ENCODE peak calls at places on chromosomes 5 and 9, in nine cellular contexts. F is sigmoid colon, G is tibial artery, V is lung, L is endodermal cell, Y is A549, R is astrocyte of the spinal cord, O is IMR-90, C is AG09309. X is an unnamed sample.

GRCh38 chr5:73754254-73754653 is 128.3 kb downstream of the ARHGEF28 start:
- DNase-seq in F (no peak), G (no peak), V (no peak), L (no peak), Y (no peak), R (no peak), O (no peak), C (no peak), X (no peak)

GRCh38 chr5:90626493-90626892 is 67.9 kb downstream of the ADGRV1 start:
- DNase-seq in F (no peak), G (no peak), V (no peak), L (no peak), Y (no peak), R (no peak), O (no peak), C (no peak), X (no peak)

GRCh38 chr5:74326571-74327338 is 313.8 kb downstream of the ENC1 start:
- DNase-seq in F (no peak), G (no peak), V (no peak), L (no peak), Y (peak), R (peak), O (peak), C (peak), X (peak)

GRCh38 chr5:181058786-181059296 is 18.8 kb downstream of the BTNL9 start:
- DNase-seq in F (no peak), G (no peak), V (no peak), L (peak), Y (no peak), R (no peak), O (no peak), C (no peak), X (no peak)

GRCh38 chr5:127705120-127705892 is 2.1 kb downstream of the CCDC192 start:
- DNase-seq in F (no peak), G (no peak), V (no peak), L (no peak), Y (peak), R (peak), O (peak), C (peak), X (peak)

GRCh38 chr9:70403166-70403565 is 11.3 kb downstream of the KLF9 start:
- DNase-seq in F (peak), G (no peak), V (no peak), L (no peak), Y (no peak), R (no peak), O (no peak), C (no peak), X (no peak)

GRCh38 chr5:5066276-5067186 is 73.6 kb upstream of the ADAMTS16 start:
- DNase-seq in F (no peak), G (no peak), V (no peak), L (no peak), Y (no peak), R (peak), O (no peak), C (no peak), X (no peak)

GRCh38 chr5:64074533-64074932 is 91.1 kb upstream of the RNF180 start:
- DNase-seq in F (no peak), G (no peak), V (no peak), L (peak), Y (peak), R (peak), O (peak), C (peak), X (peak)

GRCh38 chr5:151926186-151926585 is 1.5 kb upstream of the GLRA1 start:
- DNase-seq in F (no peak), G (no peak), V (no peak), L (no peak), Y (no peak), R (no peak), O (no peak), C (no peak), X (no peak)

GRCh38 chr9:36665921-36666429 is 93.3 kb downstream of the MELK start:
- DNase-seq in F (no peak), G (no peak), V (no peak), L (no peak), Y (no peak), R (peak), O (peak), C (no peak), X (no peak)

GRCh38 chr5:128491291-128491690 is 46.8 kb downstream of the FBN2 start:
- DNase-seq in F (no peak), G (no peak), V (no peak), L (no peak), Y (no peak), R (no peak), O (peak), C (no peak), X (peak)

GRCh38 chr5:12316812-12317211 is 412.6 kb upstream of the CTNND2 start:
- DNase-seq in F (no peak), G (no peak), V (no peak), L (no peak), Y (no peak), R (no peak), O (no peak), C (no peak), X (no peak)

GRCh38 chr5:107425541-107426031 is 245.2 kb downstream of the EFNA5 start:
- DNase-seq in F (no peak), G (no peak), V (no peak), L (no peak), Y (peak), R (peak), O (peak), C (peak), X (peak)

GRCh38 chr9:13165956-13166355 is 113.5 kb downstream of the MPDZ start:
- DNase-seq in F (no peak), G (no peak), V (no peak), L (no peak), Y (no peak), R (no peak), O (no peak), C (no peak), X (no peak)

GRCh38 chr9:115643948-115644727 is 509.5 kb upstream of the PAPPA start:
- DNase-seq in F (no peak), G (no peak), V (no peak), L (no peak), Y (no peak), R (no peak), O (no peak), C (no peak), X (peak)

GRCh38 chr5:34762321-34762871 is 76.6 kb upstream of the TTC23L start:
- DNase-seq in F (no peak), G (no peak), V (no peak), L (no peak), Y (no peak), R (peak), O (peak), C (peak), X (no peak)

GRCh38 chr5:179916523-179916922 is 8.8 kb upstream of the TBC1D9B start:
- DNase-seq in F (no peak), G (no peak), V (no peak), L (peak), Y (no peak), R (no peak), O (no peak), C (no peak), X (no peak)

GRCh38 chr9:92501671-92502393 is 19.5 kb upstream of the ASPN start:
- DNase-seq in F (peak), G (peak), V (no peak), L (peak), Y (peak), R (no peak), O (peak), C (peak), X (no peak)

GRCh38 chr9:83935276-83935890 is 14.2 kb upstream of the KIF27 start:
- DNase-seq in F (no peak), G (no peak), V (no peak), L (no peak), Y (no peak), R (peak), O (peak), C (peak), X (peak)

GRCh38 chr9:1051286-1052118 is 1.3 kb downstream of the DMRT2 start:
- DNase-seq in F (no peak), G (no peak), V (no peak), L (peak), Y (peak), R (no peak), O (no peak), C (no peak), X (no peak)

GRCh38 chr5:91280062-91280941 is 102.8 kb downstream of the ARRDC3 start:
- DNase-seq in F (peak), G (peak), V (peak), L (peak), Y (peak), R (peak), O (peak), C (peak), X (peak)

GRCh38 chr5:78698218-78698751 is 49.7 kb upstream of the LHFPL2 start:
- DNase-seq in F (peak), G (peak), V (no peak), L (no peak), Y (no peak), R (peak), O (peak), C (no peak), X (no peak)

GRCh38 chr5:140345919-140346347 is 470 bp downstream of the HBEGF start:
- DNase-seq in F (peak), G (peak), V (peak), L (peak), Y (peak), R (peak), O (peak), C (no peak), X (no peak)

GRCh38 chr5:83172011-83172410 is 94.7 kb downstream of the XRCC4 start:
- DNase-seq in F (no peak), G (no peak), V (no peak), L (no peak), Y (no peak), R (no peak), O (no peak), C (no peak), X (no peak)

GRCh38 chr5:59125961-59126360 is 543.1 kb downstream of the RAB3C start:
- DNase-seq in F (no peak), G (no peak), V (no peak), L (no peak), Y (no peak), R (peak), O (no peak), C (no peak), X (no peak)
- H3K4me3 ChIP-seq in F (peak), G (no peak), V (no peak), L (no peak), Y (peak), R (no peak), O (no peak), C (no peak), X (no peak)

DNA sequence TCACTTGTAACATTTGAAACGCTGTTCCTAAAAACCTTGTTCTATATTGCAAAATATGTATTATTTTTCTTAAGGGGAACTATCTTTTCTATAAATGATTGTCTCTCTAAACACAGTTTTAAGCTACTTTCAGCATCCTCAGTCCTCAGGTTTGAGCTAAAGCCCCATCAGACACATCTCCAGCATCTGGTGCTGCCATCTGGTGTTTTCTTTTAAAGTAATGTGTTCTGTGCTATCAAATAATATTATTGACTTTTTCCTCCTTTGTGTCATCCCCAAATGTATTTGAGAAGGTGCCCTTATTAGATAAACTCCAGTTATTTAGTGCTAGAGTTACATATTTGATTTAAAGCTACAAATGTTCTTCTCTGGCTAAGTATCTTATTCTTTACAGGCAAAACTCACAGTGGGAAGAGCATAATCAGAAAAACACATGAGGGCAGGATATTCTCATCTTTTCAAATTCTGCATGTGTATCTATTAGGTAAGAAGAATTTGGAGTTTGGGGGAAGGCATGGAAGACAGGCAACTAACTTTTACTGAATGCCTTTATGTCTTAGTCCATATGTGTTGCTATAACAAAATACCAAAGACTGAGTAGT is 27.5 kb downstream of the ZNF474 start:
- DNase-seq in F (no peak), G (no peak), V (no peak), L (no peak), Y (peak), R (peak), O (peak), C (no peak), X (no peak)
- TF ChIP-seq CTCF in F (peak), G (peak), V (no peak), L (peak), Y (peak), R (peak), O (peak), C (peak), X (peak)

GRCh38 chr9:128193469-128194096 is 2.2 kb upstream of the CIZ1 start:
- DNase-seq in F (no peak), G (no peak), V (no peak), L (no peak), Y (no peak), R (no peak), O (no peak), C (no peak), X (no peak)

GRCh38 chr9:128190516-128191405 is 611 bp downstream of the CIZ1 start:
- DNase-seq in F (no peak), G (no peak), V (no peak), L (no peak), Y (no peak), R (no peak), O (no peak), C (no peak), X (no peak)

GRCh38 chr9:128190013-128190412 is 1.4 kb downstream of the CIZ1 start:
- DNase-seq in F (no peak), G (no peak), V (no peak), L (no peak), Y (no peak), R (no peak), O (no peak), C (no peak), X (no peak)

GRCh38 chr9:128191406-128192046 is at the start of gene CIZ1:
- DNase-seq in F (peak), G (peak), V (peak), L (peak), Y (peak), R (peak), O (peak), C (no peak), X (peak)

DNA sequence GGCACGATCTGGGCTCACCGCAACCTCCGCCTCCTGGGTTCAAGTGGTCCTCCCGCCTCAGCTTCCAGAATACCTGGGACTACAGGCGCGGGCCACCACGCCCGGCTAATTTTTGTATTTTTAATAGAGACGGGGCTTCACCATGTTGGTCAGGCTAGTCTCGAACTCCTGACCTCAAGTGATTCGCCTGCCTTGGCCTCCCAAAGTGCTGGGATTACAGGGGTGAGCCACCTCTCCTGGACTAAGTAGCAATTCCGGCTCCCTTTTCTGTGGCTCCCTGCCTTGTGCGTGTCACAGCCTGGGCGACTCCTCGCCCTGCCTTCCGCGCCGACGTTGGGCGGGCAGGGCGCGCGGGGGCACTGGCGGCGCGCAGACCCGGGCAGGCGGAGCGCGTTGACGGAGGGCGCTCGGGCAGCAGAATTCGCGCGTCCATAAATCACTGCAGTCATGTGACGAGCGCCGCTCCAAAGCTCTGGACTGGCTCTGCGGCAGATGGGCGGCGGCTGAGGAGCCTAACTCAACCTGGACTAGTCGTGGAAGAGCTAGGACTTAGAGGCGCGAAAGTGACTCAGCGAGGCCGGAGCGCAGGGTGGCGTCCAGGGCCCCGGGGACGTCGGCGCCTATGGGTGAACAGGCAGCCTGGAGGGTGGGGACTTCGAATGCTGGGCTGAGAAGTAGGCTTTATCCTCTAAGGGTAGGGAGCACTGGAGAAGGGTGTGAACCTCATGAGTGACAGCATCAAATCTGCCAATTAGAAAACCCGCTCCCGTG is 1.4 kb upstream of the CIZ1 start:
- DNase-seq in F (peak), G (peak), V (peak), L (no peak), Y (peak), R (peak), O (peak), C (peak), X (peak)
- H3K4me3 ChIP-seq in F (peak), G (peak), V (no peak), L (no peak), Y (peak), R (peak), O (peak), C (peak), X (peak)

DNA sequence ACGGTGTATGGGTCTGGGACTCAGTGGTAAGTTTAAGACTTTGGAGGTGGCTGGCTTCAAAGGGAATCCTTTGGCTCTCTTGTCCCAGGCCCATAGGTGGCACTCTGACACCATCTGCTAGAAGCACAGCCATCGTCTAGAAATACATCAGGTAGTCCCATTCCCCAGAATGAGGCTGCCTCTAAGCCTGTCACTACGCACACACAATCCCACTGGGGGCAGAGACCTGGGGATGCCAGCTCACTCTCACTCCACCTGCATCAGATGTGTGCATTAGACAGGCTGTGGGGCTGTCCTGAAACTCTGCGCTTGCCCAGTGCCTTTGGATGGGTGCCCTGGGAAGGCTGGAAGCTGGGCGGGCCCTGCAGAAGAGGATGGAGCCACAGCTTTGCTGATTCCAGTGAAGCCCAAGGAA is 127.5 kb upstream of the PANK3 start:
- DNase-seq in F (no peak), G (peak), V (no peak), L (peak), Y (peak), R (peak), O (peak), C (no peak), X (peak)
- TF ChIP-seq CTCF in F (peak), G (peak), V (peak), L (peak), Y (peak), R (peak), O (peak), C (peak), X (peak)

GRCh38 chr5:67360047-67360446 is 163.4 kb upstream of the CD180 start:
- DNase-seq in F (no peak), G (no peak), V (no peak), L (no peak), Y (no peak), R (no peak), O (no peak), C (no peak), X (no peak)
- H3K4me3 ChIP-seq in F (no peak), G (no peak), V (no peak), L (no peak), Y (no peak), R (no peak), O (no peak), C (no peak), X (no peak)

DNA sequence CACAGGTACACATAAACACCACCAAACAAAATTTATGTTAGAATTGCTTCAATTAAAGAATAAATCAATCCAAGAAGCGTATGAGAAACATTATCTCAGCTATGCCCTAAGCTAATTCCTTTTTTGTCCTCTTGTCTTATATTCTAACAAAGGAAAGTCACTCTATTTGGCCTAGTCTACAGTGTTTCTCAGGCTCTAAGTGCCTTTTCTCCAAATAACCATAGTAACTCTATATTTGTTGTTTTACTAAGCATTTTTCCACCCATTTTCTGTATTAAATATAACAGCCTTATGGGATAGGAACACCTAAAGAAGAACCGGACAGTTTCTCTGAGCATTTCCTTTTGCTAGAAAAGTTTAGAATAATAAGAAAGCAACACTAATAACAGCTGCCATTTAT is 120.1 kb upstream of the MTAP start:
- DNase-seq in F (no peak), G (no peak), V (no peak), L (no peak), Y (peak), R (peak), O (no peak), C (no peak), X (no peak)
- TF ChIP-seq CTCF in F (no peak), G (no peak), V (no peak), L (no peak), Y (no peak), R (no peak), O (no peak), C (no peak), X (no peak)